ENCODE peak calls at places on chromosomes 12 and 14, in nine cellular contexts. K is ascending aorta, O is endodermal cell, G is vagina, T is dorsolateral prefrontal cortex, Z is thyroid gland, L is ovary, N is pancreas, H is right cardiac atrium. B is an unnamed sample. For H3K27me3, the result is how much of the 10 kb centered on the place peaks cover.

GRCh38 chr14:70721542-70721941 is 79.8 kb downstream of the TTC9 start:
- DNase-seq in K (no peak), O (no peak), G (no peak), T (no peak), Z (no peak), L (no peak), N (no peak), H (no peak), B (no peak)

GRCh38 chr12:124289634-124290600 is 5.0 kb upstream of the RFLNA start:
- DNase-seq in K (no peak), O (no peak), G (no peak), T (no peak), Z (no peak), L (no peak), N (no peak), H (no peak), B (peak)

GRCh38 chr12:50397122-50397650 is 777 bp upstream of the FAM186A start:
- DNase-seq in K (no peak), O (peak), G (no peak), T (no peak), Z (no peak), L (no peak), N (no peak), H (no peak), B (no peak)

GRCh38 chr12:75842119-75842518 is 189.5 kb downstream of the PHLDA1 start:
- DNase-seq in K (no peak), O (no peak), G (no peak), T (no peak), Z (no peak), L (no peak), N (no peak), H (no peak), B (no peak)

GRCh38 chr14:71049435-71050147 is 142.3 kb downstream of the PCNX1 start:
- DNase-seq in K (no peak), O (no peak), G (no peak), T (no peak), Z (no peak), L (no peak), N (no peak), H (no peak), B (no peak)

GRCh38 chr14:59346796-59347510 is 118.2 kb downstream of the GPR135 start:
- DNase-seq in K (no peak), O (no peak), G (no peak), T (no peak), Z (no peak), L (no peak), N (no peak), H (no peak), B (no peak)

GRCh38 chr14:77148510-77149231 is 7.1 kb upstream of the ZDHHC22 start:
- DNase-seq in K (no peak), O (peak), G (no peak), T (no peak), Z (no peak), L (no peak), N (no peak), H (no peak), B (no peak)

GRCh38 chr12:67630373-67631088 is 18.0 kb upstream of the DYRK2 start:
- DNase-seq in K (no peak), O (peak), G (no peak), T (peak), Z (peak), L (peak), N (no peak), H (peak), B (peak)

GRCh38 chr12:127005406-127005805 is 1261.6 kb upstream of the TMEM132C start:
- DNase-seq in K (no peak), O (no peak), G (no peak), T (no peak), Z (no peak), L (no peak), N (no peak), H (no peak), B (no peak)

GRCh38 chr12:50699940-50700339 is 64.0 kb upstream of the ATF1 start:
- DNase-seq in K (no peak), O (no peak), G (no peak), T (no peak), Z (no peak), L (no peak), N (no peak), H (no peak), B (no peak)

GRCh38 chr12:11886339-11886738 is 184.4 kb upstream of the BCL2L14 start:
- DNase-seq in K (no peak), O (no peak), G (no peak), T (no peak), Z (no peak), L (no peak), N (no peak), H (no peak), B (no peak)

GRCh38 chr14:68135028-68135427 is 315.4 kb downstream of the RAD51B start:
- DNase-seq in K (no peak), O (no peak), G (no peak), T (no peak), Z (no peak), L (no peak), N (no peak), H (no peak), B (no peak)

GRCh38 chr12:65648461-65648860 is 175.8 kb upstream of the HMGA2 start:
- DNase-seq in K (no peak), O (no peak), G (no peak), T (no peak), Z (no peak), L (no peak), N (no peak), H (no peak), B (no peak)

GRCh38 chr14:54840336-54840735 is 62.3 kb downstream of the GCH1 start:
- DNase-seq in K (no peak), O (no peak), G (no peak), T (no peak), Z (no peak), L (no peak), N (no peak), H (no peak), B (no peak)

GRCh38 chr14:39860837-39861236 is 428.6 kb upstream of the FBXO33 start:
- DNase-seq in K (no peak), O (peak), G (no peak), T (no peak), Z (no peak), L (no peak), N (no peak), H (no peak), B (no peak)

GRCh38 chr12:47219243-47219642 is 139.5 kb upstream of the AMIGO2 start:
- DNase-seq in K (no peak), O (no peak), G (no peak), T (no peak), Z (no peak), L (no peak), N (no peak), H (no peak), B (no peak)

GRCh38 chr14:78341827-78342389 is 171.7 kb downstream of the NRXN3 start:
- DNase-seq in K (no peak), O (no peak), G (no peak), T (no peak), Z (no peak), L (no peak), N (no peak), H (no peak), B (no peak)

GRCh38 chr12:132453361-132454133 is 36.4 kb upstream of the FBRSL1 start:
- DNase-seq in K (no peak), O (no peak), G (no peak), T (no peak), Z (no peak), L (no peak), N (no peak), H (peak), B (peak)

GRCh38 chr14:52951730-52952481 is 1.1 kb upstream of the FERMT2 start:
- DNase-seq in K (no peak), O (peak), G (no peak), T (peak), Z (peak), L (peak), N (no peak), H (no peak), B (peak)

GRCh38 chr12:48165089-48166031 is 8.0 kb upstream of the ASB8 start:
- DNase-seq in K (no peak), O (peak), G (no peak), T (no peak), Z (peak), L (no peak), N (no peak), H (no peak), B (no peak)

GRCh38 chr12:94766397-94766796 is 116.0 kb upstream of the TMCC3 start:
- DNase-seq in K (no peak), O (no peak), G (no peak), T (no peak), Z (no peak), L (no peak), N (no peak), H (no peak), B (no peak)

GRCh38 chr12:69687390-69687789 is 11.7 kb downstream of the BEST3 start:
- DNase-seq in K (no peak), O (no peak), G (no peak), T (no peak), Z (no peak), L (no peak), N (no peak), H (no peak), B (peak)

GRCh38 chr14:51202914-51203665 is 37.0 kb upstream of the TMX1 start:
- DNase-seq in K (no peak), O (no peak), G (no peak), T (no peak), Z (no peak), L (no peak), N (no peak), H (no peak), B (no peak)
- H3K27me3 ChIP-seq in K (under half), O (under half), G (under half), T (under half), Z (under half), L (under half), N (under half), H (under half), B (under half)

GRCh38 chr12:95784886-95785285 is 5.7 kb downstream of the NTN4 start:
- DNase-seq in K (no peak), O (no peak), G (no peak), T (no peak), Z (no peak), L (no peak), N (no peak), H (no peak), B (no peak)
- H3K27me3 ChIP-seq in K (under half), O (under half), G (under half), T (under half), Z (under half), L (under half), N (under half), H (under half), B (under half)

DNA sequence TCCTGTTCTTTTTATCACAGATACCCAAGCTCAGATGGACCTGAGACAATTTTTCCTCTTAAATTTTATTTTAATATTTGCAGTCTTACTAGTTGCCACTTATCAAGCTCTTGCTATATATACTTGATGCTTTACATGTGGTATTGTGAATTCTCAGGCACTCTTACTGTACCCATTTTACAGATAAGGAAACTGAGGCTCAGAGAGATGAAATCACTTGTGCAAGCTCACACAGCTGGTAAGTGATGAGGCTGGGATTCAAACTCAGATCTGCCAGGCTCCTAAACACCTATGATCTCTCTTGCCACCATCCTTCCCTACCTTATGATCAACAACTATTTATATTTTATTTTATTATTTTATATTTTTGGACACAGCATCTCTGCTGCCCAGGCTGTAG is 133.0 kb upstream of the LHX5 start:
- DNase-seq in K (no peak), O (no peak), G (no peak), T (no peak), Z (no peak), L (no peak), N (no peak), H (no peak), B (no peak)
- H3K27me3 ChIP-seq in K (under half), O (under half), G (under half), T (half or more), Z (under half), L (under half), N (under half), H (under half), B (under half)

DNA sequence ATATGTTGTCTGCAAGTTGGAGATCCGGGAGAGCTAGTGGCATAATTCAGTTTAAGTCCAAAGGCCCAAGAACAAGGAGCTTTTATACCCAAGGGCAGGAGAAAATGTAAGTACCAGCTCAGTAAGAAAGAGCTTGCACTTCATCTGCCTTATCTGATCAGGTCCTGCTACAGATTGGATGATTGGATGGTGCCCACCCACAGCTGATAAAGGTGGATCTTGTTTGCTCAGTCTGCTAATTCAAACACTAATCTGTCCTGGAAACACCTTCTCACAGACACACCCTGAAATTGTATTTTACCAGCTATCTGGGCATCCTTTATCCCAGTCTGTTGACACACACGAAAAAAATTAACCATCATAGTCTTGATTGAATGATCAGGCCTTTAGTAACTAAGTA is 230.7 kb upstream of the SLC16A7 start:
- DNase-seq in K (no peak), O (no peak), G (no peak), T (no peak), Z (no peak), L (no peak), N (no peak), H (no peak), B (no peak)
- H3K27me3 ChIP-seq in K (under half), O (under half), G (under half), T (under half), Z (under half), L (under half), N (under half), H (under half), B (under half)

GRCh38 chr12:85280138-85280983 is at the start of gene ALX1:
- DNase-seq in K (no peak), O (peak), G (no peak), T (no peak), Z (peak), L (peak), N (peak), H (peak), B (peak)
- H3K27me3 ChIP-seq in K (under half), O (half or more), G (under half), T (half or more), Z (under half), L (under half), N (under half), H (under half), B (under half)

DNA sequence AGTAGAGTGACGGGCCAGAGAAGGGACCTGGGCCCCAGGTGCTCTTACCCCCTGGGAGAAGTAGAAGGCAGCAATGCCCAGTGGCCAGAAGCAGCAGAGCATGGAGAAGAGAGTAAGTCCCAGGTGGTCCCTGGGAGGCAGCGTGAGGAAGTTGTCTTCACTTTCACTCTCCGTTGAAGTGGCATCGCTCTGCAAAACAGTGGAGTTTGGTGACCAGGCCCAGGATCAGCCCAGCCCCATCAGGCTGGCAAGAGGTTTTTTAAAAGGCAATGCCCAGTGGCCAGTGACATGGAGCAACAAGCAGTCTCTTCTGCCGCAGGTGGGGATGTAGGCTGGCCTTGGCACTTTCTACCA is 18.2 kb downstream of the SYNDIG1L start:
- DNase-seq in K (no peak), O (peak), G (no peak), T (no peak), Z (no peak), L (no peak), N (no peak), H (no peak), B (no peak)
- H3K27me3 ChIP-seq in K (under half), O (under half), G (under half), T (under half), Z (under half), L (under half), N (under half), H (under half), B (under half)

GRCh38 chr14:93430889-93431670 is at the start of gene UNC79:
- DNase-seq in K (no peak), O (peak), G (no peak), T (peak), Z (peak), L (no peak), N (peak), H (peak), B (no peak)

GRCh38 chr14:93426750-93427149 is 4.0 kb upstream of the UNC79 start:
- DNase-seq in K (no peak), O (no peak), G (no peak), T (no peak), Z (no peak), L (no peak), N (no peak), H (no peak), B (no peak)

DNA sequence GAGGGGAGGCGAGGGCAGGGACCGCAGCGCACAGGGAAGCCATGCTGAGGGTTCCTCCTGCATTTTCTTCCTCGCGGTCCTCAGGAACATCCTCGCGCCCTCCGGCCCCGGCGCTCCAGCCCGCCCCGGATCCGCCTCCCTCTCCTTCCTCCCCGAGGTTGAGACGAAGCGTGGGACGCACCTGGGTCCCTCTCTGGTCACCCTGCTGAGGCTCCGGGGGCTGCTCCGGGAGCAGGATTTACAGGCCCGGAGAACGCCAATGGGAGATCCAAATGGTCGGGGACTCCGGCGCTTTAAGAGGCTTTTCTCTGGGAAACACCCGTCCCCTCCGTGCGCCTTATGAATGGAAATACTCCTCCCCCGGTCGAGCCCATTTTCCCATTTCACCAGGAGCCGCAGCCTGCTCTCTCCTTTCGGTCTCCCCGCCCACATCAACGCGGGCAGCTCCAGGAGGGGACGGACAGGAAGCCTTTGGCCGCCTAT is 379 bp upstream of the UNC79 start:
- DNase-seq in K (no peak), O (peak), G (no peak), T (peak), Z (peak), L (no peak), N (peak), H (peak), B (no peak)
- H3K27me3 ChIP-seq in K (under half), O (under half), G (under half), T (under half), Z (under half), L (under half), N (under half), H (under half), B (under half)

DNA sequence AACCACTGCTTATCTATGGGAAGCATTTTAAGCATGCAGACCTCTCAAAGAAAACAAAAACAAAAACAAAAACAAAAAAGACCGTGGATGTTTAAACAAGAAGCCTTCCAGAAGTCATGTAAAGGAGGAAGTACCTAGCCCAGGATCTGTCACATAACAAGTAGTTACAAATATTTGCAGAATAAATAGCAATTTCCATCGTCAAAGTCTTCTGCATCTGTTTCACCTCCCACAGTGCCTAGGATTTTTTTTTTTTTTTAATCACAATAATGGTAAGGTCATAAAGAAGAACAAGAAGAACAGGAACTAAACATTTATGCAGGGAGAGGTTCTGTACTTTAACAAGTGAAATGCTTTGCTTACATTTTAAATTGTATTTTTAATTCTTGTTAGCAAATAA is 2.4 kb upstream of the STXBP6 start:
- DNase-seq in K (no peak), O (no peak), G (no peak), T (no peak), Z (no peak), L (no peak), N (no peak), H (no peak), B (no peak)
- H3K27me3 ChIP-seq in K (under half), O (half or more), G (under half), T (under half), Z (under half), L (under half), N (under half), H (under half), B (under half)

GRCh38 chr14:94775875-94776217 is 5.9 kb upstream of the GSC start:
- DNase-seq in K (no peak), O (no peak), G (no peak), T (no peak), Z (no peak), L (no peak), N (no peak), H (no peak), B (no peak)
- H3K27me3 ChIP-seq in K (under half), O (under half), G (under half), T (half or more), Z (under half), L (under half), N (under half), H (under half), B (under half)

GRCh38 chr12:119842380-119842779 is 34.7 kb downstream of the CIT start:
- DNase-seq in K (no peak), O (no peak), G (no peak), T (no peak), Z (no peak), L (no peak), N (no peak), H (no peak), B (no peak)
- H3K27me3 ChIP-seq in K (under half), O (under half), G (under half), T (under half), Z (under half), L (under half), N (under half), H (under half), B (under half)